ENCODE peak calls at places on chromosomes 7 and 10, in eight cellular contexts. S, Y, D, O, B, H, G and P are unnamed samples.

GRCh38 chr10:14123066-14123465 is 207.7 kb downstream of the FRMD4A start:
- DNase-seq in S (no peak), B (no peak), O (no peak), H (no peak), G (no peak), Y (no peak), D (peak; percentile 61), P (no peak)

GRCh38 chr10:35041502-35041879 is 48.6 kb downstream of the CUL2 start:
- DNase-seq in G (no peak), Y (peak; percentile 41), S (no peak), O (no peak), B (no peak), D (no peak), H (no peak), P (peak; percentile 31)

GRCh38 chr10:129962558-129963075 is 1.5 kb downstream of the EBF3 start:
- DNase-seq in H (no peak), Y (no peak), G (no peak), S (no peak), D (no peak), O (no peak), B (no peak), P (no peak)

GRCh38 chr7:43906327-43907010 is at the start of gene URGCP:
- DNase-seq in S (peak; percentile 26), H (peak; percentile 56), B (no peak), G (peak; percentile 20), Y (no peak), D (peak; percentile 22), O (peak; percentile 73), P (peak; percentile 94)

GRCh38 chr7:35831208-35831607 is 30.4 kb downstream of the SEPTIN7 start:
- DNase-seq in Y (no peak), H (no peak), G (peak; percentile 50), O (no peak), B (no peak), D (no peak), S (no peak), P (no peak)

GRCh38 chr10:30434273-30435067 is 486 bp downstream of the MAP3K8 start:
- DNase-seq in S (peak; percentile 82), O (peak; percentile 86), D (peak; percentile 86), H (peak; percentile 83), B (peak; percentile 96), G (peak; percentile 74), Y (peak; percentile 31), P (peak; percentile 98)

GRCh38 chr10:116597543-116597942 is 6.8 kb downstream of the PNLIPRP1 start:
- DNase-seq in B (no peak), S (no peak), H (peak; percentile 57), Y (no peak), G (no peak), D (no peak), O (no peak), P (no peak)

GRCh38 chr7:10939237-10939910 is 34.3 kb upstream of the PHF14 start:
- DNase-seq in O (no peak), B (no peak), D (no peak), S (no peak), Y (no peak), H (no peak), G (no peak), P (no peak)

GRCh38 chr7:87003872-87004798 is 55.3 kb downstream of the ELAPOR2 start:
- DNase-seq in D (no peak), S (peak; percentile 30), H (no peak), G (no peak), O (no peak), Y (no peak), B (no peak), P (no peak)

GRCh38 chr10:110533149-110533548 is 34.3 kb upstream of the SMC3 start:
- DNase-seq in G (peak; percentile 20), Y (no peak), O (no peak), D (no peak), B (no peak), H (no peak), S (peak; percentile 46), P (no peak)

GRCh38 chr7:69994907-69995542 is 396.8 kb downstream of the AUTS2 start:
- DNase-seq in B (no peak), O (no peak), S (no peak), H (no peak), G (no peak), Y (no peak), D (no peak), P (no peak)

GRCh38 chr10:61136151-61136550 is 192.2 kb upstream of the RHOBTB1 start:
- DNase-seq in B (no peak), O (no peak), G (peak; percentile 21), S (peak; percentile 88), Y (no peak), H (no peak), D (no peak), P (no peak)

GRCh38 chr10:3996697-3997096 is 211.7 kb upstream of the KLF6 start:
- DNase-seq in O (no peak), D (no peak), S (no peak), B (no peak), H (no peak), G (no peak), Y (no peak), P (no peak)

GRCh38 chr7:98167653-98168052 is 43.6 kb upstream of the BHLHA15 start:
- DNase-seq in B (no peak), D (no peak), O (no peak), Y (no peak), G (no peak), H (peak; percentile 15), S (no peak), P (peak; percentile 52)

GRCh38 chr10:132972149-132972985 is 30.0 kb upstream of the CFAP46 start:
- DNase-seq in S (no peak), O (no peak), B (no peak), H (peak; percentile 6), Y (no peak), G (no peak), D (no peak), P (peak; percentile 17)
- H3K27me3 ChIP-seq in S (no peaks in the 10 kb centered on the region), O (peaks cover 16% of the 10 kb centered on the region), B (peaks cover 63% of the 10 kb centered on the region), H (no peaks in the 10 kb centered on the region), Y (no peaks in the 10 kb centered on the region), G (peaks cover 59% of the 10 kb centered on the region), D (no peaks in the 10 kb centered on the region), P (no peaks in the 10 kb centered on the region)

DNA sequence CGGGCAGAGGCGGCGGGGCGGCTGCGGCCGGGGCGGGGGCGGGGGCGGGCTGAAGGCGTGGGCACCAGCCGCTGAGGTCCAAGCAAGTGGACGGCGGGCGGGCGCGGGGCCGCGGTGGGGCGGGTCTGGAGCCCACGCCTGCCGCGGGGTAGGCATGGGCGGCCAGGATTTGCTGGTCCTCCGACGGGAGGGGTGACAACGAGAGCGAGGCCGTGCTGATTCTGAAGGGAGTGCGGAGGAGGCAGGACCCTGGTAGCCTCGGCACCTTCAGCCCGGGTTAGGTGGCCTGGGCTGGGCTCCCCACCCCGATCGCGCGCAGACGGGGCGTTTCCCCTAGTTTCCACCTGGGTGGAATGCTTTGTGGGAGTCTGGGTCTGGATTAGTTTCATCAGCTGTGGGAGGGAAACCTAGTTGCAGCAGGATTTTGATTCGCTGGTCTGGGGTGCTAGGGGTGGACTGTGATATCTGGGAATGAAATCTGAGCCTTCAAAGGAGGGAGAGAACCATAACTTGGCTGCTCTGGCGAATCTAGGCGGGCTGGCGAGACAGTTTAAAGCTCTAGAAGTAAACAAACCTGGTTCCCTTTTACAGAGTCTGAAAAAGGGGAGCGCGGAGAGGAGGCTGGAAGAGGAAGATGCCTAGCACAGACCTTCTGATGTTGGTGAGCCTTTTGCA is 609 bp downstream of the SGPL1 start:
- DNase-seq in D (peak; percentile 57), Y (peak; percentile 77), H (peak; percentile 81), G (peak; percentile 91), O (peak; percentile 66), S (peak; percentile 90), B (peak; percentile 83), P (peak; percentile 77)
- TF ChIP-seq POLR2A in D (no peak), Y (peak; percentile 45), H (peak; percentile 89), G (peak; percentile 50), O (no peak), S (peak; percentile 61), B (no peak), P (no peak)

DNA sequence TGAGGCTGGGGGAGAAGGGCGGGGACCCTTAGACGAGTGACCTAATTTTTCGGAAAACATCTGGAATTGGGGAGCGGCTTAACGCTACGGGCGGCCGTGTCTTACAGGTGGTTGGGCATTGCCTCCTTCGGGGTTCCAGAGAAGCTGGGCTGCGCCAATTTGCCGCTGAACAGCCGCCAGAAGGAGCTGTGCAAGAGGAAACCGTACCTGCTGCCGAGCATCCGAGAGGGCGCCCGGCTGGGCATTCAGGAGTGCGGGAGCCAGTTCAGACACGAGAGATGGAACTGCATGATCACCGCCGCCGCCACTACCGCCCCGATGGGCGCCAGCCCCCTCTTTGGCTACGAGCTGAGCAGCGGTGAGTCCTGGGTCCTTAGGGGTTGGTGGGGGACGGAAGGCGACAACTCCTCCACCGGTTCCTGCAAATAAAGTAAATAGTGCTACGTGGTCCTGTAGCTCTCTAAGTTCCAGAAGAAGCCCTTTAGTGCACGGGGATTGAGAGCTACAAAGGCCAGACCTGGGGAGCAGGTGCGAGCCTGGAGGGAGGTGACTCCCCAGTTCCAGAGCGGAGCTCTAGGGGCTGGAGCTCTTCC is 756 bp downstream of the WNT16 start:
- DNase-seq in D (no peak), G (no peak), O (no peak), B (no peak), S (no peak), Y (no peak), H (peak; percentile 35), P (no peak)
- H3K27me3 ChIP-seq in D (peaks cover 3% of the 10 kb centered on the region), G (peaks cover 21% of the 10 kb centered on the region), O (peaks cover 22% of the 10 kb centered on the region), B (peaks cover 70% of the 10 kb centered on the region), S (peaks cover 40% of the 10 kb centered on the region), Y (no peaks in the 10 kb centered on the region), H (no peaks in the 10 kb centered on the region), P (peaks cover 25% of the 10 kb centered on the region)

DNA sequence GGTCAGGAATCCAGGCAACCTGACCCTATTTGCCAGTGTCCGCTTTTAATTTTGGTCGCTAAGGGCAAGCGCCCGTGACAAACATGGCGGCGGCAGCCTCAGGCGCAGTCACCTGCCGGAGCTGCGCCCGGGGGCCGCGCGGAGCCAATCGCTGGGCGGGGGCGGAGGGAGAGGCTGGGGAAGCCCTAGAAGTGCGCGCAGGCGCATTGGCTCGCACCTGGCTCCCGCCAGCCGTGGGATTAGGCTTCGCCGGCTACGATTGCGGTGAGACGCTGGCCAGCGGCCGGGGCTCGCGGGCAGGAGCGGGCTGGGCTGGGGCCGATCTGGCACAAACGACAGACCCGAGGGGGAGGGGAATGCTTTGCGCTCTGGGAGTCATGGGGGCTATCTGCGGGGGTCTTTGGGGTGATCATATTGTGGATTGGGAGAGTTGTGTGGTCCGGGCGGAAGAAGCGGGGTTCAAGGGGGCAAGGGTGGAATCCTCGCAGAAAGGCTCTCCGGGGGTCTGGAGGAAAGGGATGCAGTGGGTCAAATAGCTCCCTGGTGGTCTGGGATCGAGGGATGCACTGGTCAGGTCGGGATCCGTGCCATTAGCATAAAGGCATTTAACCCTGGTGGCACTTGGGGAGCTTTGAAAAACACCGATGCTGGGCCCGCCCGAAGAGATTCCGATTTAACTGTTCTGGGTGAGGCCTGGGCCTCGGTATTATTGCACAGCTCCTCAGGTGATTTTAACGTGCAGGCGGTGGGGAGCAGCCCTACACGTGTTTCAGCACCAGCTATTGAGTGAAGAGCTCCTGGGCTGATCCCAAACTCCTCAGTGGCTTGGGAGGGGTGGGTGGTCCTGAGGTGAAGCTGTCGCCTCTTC is 10.1 kb upstream of the C10orf95 start:
- DNase-seq in H (peak; percentile 98), O (peak; percentile 93), Y (peak; percentile 87), D (peak; percentile 90), B (peak; percentile 89), G (peak; percentile 67), S (peak; percentile 78), P (peak; percentile 99)
- TF ChIP-seq POLR2A in H (peak; percentile 81), O (no peak), Y (peak; percentile 80), D (no peak), B (no peak), G (no peak), S (no peak), P (no peak)

DNA sequence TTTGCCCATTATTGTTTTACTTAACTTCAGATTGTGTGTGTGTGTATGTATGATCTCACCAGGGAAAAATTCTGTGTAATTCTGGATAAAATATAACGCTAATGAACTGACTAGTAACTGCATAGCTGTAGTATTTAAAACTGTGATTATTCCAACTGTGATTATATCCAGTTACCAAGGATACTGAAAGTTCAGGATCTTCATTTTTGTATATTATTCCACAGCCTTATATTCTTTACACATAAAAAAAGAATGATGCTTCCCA is 2.9 kb downstream of the TWIST1 start:
- DNase-seq in D (no peak), H (no peak), G (peak; percentile 66), S (no peak), Y (no peak), O (no peak), B (no peak), P (no peak)
- H3K27me3 ChIP-seq in D (no peaks in the 10 kb centered on the region), H (no peaks in the 10 kb centered on the region), G (no peaks in the 10 kb centered on the region), S (peaks cover 80% of the 10 kb centered on the region), Y (no peaks in the 10 kb centered on the region), O (peaks cover 40% of the 10 kb centered on the region), B (peaks cover 89% of the 10 kb centered on the region), P (peaks cover 58% of the 10 kb centered on the region)